ENCODE peak calls at places on chromosome 10, in ten cellular contexts. O is GM23338, E is SK-N-SH, W is transverse colon, S is HL-60, G is endothelial cell of umbilical vein, L is suprapubic skin, D is stomach, V is sigmoid colon, U is vagina. F is an unnamed sample.

GRCh38 chr10:131514454-131514853 is 202.9 kb upstream of the TCERG1L start:
- DNase-seq in O (no peak), E (no peak), W (no peak), S (no peak), G (no peak), L (no peak), D (no peak), V (no peak), U (no peak), F (no peak)

GRCh38 chr10:94630017-94630688 is 53.4 kb upstream of the CYP2C18 start:
- DNase-seq in O (peak; percentile 67), E (peak; percentile 23), W (no peak), S (no peak), G (peak; percentile 44), L (no peak), D (no peak), V (no peak), U (no peak), F (no peak)

GRCh38 chr10:33783078-33783477 is 448.6 kb upstream of the NRP1 start:
- DNase-seq in O (no peak), E (no peak), W (no peak), S (no peak), G (no peak), L (no peak), D (no peak), V (no peak), U (no peak), F (no peak)

GRCh38 chr10:50552308-50552707 is 71.4 kb downstream of the SGMS1 start:
- DNase-seq in O (no peak), E (no peak), W (no peak), S (no peak), G (no peak), L (no peak), D (no peak), V (no peak), U (no peak), F (no peak)

GRCh38 chr10:52313350-52314006 is 603 bp upstream of the DKK1 start:
- DNase-seq in O (peak; percentile 69), E (peak; percentile 58), W (peak; percentile 8), S (no peak), G (peak; percentile 69), L (peak; percentile 77), D (no peak), V (no peak), U (no peak), F (no peak)

GRCh38 chr10:15370741-15371701 is at the start of gene FAM171A1:
- DNase-seq in O (peak; percentile 78), E (peak; percentile 93), W (peak; percentile 68), S (peak; percentile 1), G (no peak), L (no peak), D (peak; percentile 69), V (peak; percentile 73), U (no peak), F (peak; percentile 82)

GRCh38 chr10:21516270-21517131 is 9.0 kb downstream of the SKIDA1 start:
- DNase-seq in O (peak; percentile 83), E (peak; percentile 67), W (peak; percentile 53), S (peak; percentile 16), G (peak; percentile 53), L (no peak), D (peak; percentile 71), V (peak; percentile 83), U (peak; percentile 89), F (peak; percentile 89)

GRCh38 chr10:29063806-29064644 is 224.8 kb upstream of the LYZL1 start:
- DNase-seq in O (no peak), E (no peak), W (no peak), S (no peak), G (no peak), L (no peak), D (no peak), V (no peak), U (no peak), F (no peak)

GRCh38 chr10:94493463-94493862 is 52.1 kb upstream of the HELLS start:
- DNase-seq in O (no peak), E (no peak), W (no peak), S (no peak), G (no peak), L (no peak), D (no peak), V (no peak), U (no peak), F (no peak)

DNA sequence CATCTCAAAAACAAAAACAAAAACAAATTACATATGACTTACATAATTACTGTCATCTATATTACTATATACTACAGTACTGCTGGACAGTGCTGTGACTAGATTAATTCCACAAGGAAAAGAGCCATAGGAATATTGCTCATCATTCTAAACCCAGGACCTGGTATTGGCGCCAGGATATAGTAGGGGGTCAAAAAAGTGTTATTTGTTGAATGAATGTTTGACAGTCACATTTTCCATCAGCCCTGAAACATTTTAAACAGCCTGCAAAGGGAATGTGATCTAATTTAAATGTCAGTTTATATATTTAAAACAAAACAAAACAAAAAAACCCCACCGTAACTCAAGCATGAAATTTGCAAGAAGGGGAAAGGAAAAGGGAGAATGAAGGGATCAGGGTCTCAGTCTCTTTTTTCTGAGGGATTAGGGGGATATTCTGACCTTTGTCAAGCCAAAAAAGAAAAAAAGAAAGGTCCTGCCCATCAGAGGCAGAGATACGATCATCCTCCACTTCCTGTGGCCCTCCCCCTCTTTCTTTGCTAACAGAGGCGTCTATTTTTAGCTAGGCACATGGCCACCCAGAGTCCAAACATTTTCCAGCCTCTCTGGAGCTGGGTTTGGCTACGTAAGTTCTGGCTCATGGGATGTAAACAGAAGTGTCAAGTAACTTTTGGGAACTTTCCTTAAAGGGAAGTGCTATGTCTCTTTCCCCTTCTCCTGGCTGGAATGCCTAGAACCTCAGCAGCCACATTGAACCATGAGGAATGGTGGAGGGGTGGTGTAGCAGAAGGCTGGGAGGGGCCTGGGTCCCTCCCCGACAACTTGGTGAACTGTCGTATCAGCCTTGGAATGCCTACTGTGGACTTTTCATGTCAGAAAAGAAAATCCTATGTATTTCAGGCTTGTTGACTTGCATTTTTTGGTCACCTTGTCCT is 44.6 kb upstream of the DLG5 start:
- DNase-seq in O (peak; percentile 54), E (peak; percentile 68), W (peak; percentile 65), S (peak; percentile 28), G (peak; percentile 66), L (no peak), D (peak; percentile 74), V (peak; percentile 97), U (peak; percentile 93), F (peak; percentile 33)
- TF ChIP-seq POLR2AphosphoS5 in O (no peak), E (peak; percentile 62), W (peak; percentile 79), S (no peak), G (no peak), L (no peak), D (peak; percentile 37), V (peak; percentile 85), U (no peak), F (peak; percentile 55)

GRCh38 chr10:53840668-53841067 is 960.4 kb downstream of the PCDH15 start:
- DNase-seq in O (no peak), E (no peak), W (no peak), S (no peak), G (no peak), L (no peak), D (no peak), V (no peak), U (no peak), F (no peak)

GRCh38 chr10:53841746-53842145 is 959.3 kb downstream of the PCDH15 start:
- DNase-seq in O (no peak), E (no peak), W (no peak), S (no peak), G (no peak), L (no peak), D (no peak), V (no peak), U (no peak), F (no peak)

GRCh38 chr10:53843691-53844362 is 957.2 kb downstream of the PCDH15 start:
- DNase-seq in O (no peak), E (no peak), W (no peak), S (no peak), G (peak; percentile 42), L (no peak), D (no peak), V (no peak), U (no peak), F (no peak)

GRCh38 chr10:53836638-53837037 is 964.4 kb downstream of the PCDH15 start:
- DNase-seq in O (no peak), E (peak; percentile 36), W (no peak), S (no peak), G (no peak), L (no peak), D (no peak), V (no peak), U (no peak), F (no peak)

GRCh38 chr10:53839437-53840039 is 961.5 kb downstream of the PCDH15 start:
- DNase-seq in O (peak; percentile 44), E (peak; percentile 9), W (no peak), S (no peak), G (peak; percentile 54), L (no peak), D (no peak), V (no peak), U (no peak), F (no peak)
- TF ChIP-seq CTCF in O (no peak), E (peak; percentile 66), W (peak; percentile 44), S (no peak), G (no peak), L (no peak), D (no peak), V (no peak), U (no peak), F (no peak)

GRCh38 chr10:123392182-123392930 is 238.2 kb downstream of the BUB3 start:
- DNase-seq in O (no peak), E (no peak), W (no peak), S (no peak), G (no peak), L (no peak), D (no peak), V (no peak), U (peak; percentile 72), F (no peak)
- TF ChIP-seq POLR2AphosphoS5 in O (no peak), E (no peak), W (no peak), S (no peak), G (no peak), L (no peak), D (no peak), V (no peak), U (no peak), F (no peak)

GRCh38 chr10:124671486-124672075 is 72.6 kb downstream of the FAM53B start:
- DNase-seq in O (peak; percentile 57), E (peak; percentile 74), W (no peak), S (peak; percentile 54), G (no peak), L (peak; percentile 89), D (no peak), V (peak; percentile 79), U (no peak), F (peak; percentile 65)
- TF ChIP-seq CTCF in O (peak; percentile 45), E (peak; percentile 11), W (no peak), S (peak; percentile 46), G (no peak), L (peak; percentile 64), D (no peak), V (no peak), U (no peak), F (peak; percentile 27)

DNA sequence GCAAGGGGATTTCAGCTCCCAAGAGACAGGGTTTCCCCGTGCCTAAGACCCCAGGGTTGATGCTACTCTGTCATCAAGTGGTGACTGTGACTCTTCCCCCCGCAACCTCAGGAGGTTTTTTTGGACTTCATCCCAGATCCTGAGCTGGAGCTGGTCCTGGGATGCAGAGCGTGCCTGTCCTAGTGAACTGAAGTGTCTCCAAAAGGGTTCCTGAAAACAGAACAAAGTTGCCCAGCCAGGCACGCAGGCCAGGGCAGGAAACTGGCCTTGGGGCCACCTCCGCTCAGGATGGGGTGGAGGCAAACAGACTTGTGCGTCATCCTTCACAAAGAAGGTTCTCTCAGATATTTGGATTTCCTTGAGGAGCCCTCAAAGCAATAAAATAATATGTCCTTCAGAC is 118.9 kb downstream of the ITIH5 start:
- DNase-seq in O (no peak), E (no peak), W (no peak), S (no peak), G (no peak), L (no peak), D (no peak), V (peak; percentile 79), U (no peak), F (no peak)
- TF ChIP-seq POLR2AphosphoS5 in O (no peak), E (no peak), W (no peak), S (no peak), G (no peak), L (no peak), D (peak; percentile 18), V (peak; percentile 12), U (peak; percentile 18), F (peak; percentile 11)